ENCODE peak calls at places on chromosome 3, in six cellular contexts. E is T-helper 2 cell; G is NCI-H2029 treated with DMSO at 0.1 percent for 48 hours; A is PC-3; O is thoracic aorta; X is activated naive CD4-positive, alpha-beta T cell. R is an unnamed sample.

GRCh38 chr3:45199837-45200648 is 26.0 kb downstream of the TMEM158 start:
- DNase-seq in E (no peak), G (no peak), O (no peak), X (no peak), A (peak; percentile 96), R (peak; percentile 65)

GRCh38 chr3:137300703-137301102 is 342.9 kb downstream of the IL20RB start:
- DNase-seq in A (no peak), O (no peak), G (no peak), X (no peak), E (no peak), R (no peak)

GRCh38 chr3:121566773-121567172 is 976 bp upstream of the ARGFX start:
- DNase-seq in A (peak; percentile 31), E (no peak), O (no peak), X (no peak), G (no peak), R (no peak)

GRCh38 chr3:126531051-126531330 is 7.0 kb downstream of the CHST13 start:
- DNase-seq in X (no peak), E (no peak), A (no peak), O (no peak), G (no peak), R (no peak)

GRCh38 chr3:105527538-105527937 is 160.8 kb downstream of the ALCAM start:
- DNase-seq in G (peak; percentile 47), E (no peak), O (no peak), A (peak; percentile 27), X (no peak), R (no peak)

GRCh38 chr3:33229066-33229465 is 10.5 kb upstream of the SUSD5 start:
- DNase-seq in A (no peak), X (no peak), O (no peak), E (no peak), G (no peak), R (no peak)

GRCh38 chr3:44392489-44392888 is 53.9 kb downstream of the TCAIM start:
- DNase-seq in E (no peak), X (no peak), O (no peak), G (no peak), A (no peak), R (no peak)

GRCh38 chr3:68007621-68008226 is 353.3 kb upstream of the SUCLG2 start:
- DNase-seq in A (no peak), G (no peak), E (peak; percentile 9), X (no peak), O (no peak), R (no peak)

GRCh38 chr3:126442099-126442848 is 33.4 kb downstream of the ZXDC start:
- DNase-seq in A (no peak), X (no peak), G (no peak), E (no peak), O (no peak), R (no peak)

GRCh38 chr3:55247666-55248065 is 239.4 kb downstream of the WNT5A start:
- DNase-seq in A (no peak), O (no peak), G (no peak), E (no peak), X (no peak), R (no peak)

GRCh38 chr3:143814358-143814968 is 33.8 kb downstream of the SLC9A9 start:
- DNase-seq in A (no peak), G (no peak), X (no peak), E (no peak), O (no peak), R (no peak)